ENCODE peak calls at places on chromosomes 7 and 10, in seven cellular contexts. R is stimulated activated CD4-positive, alpha-beta T cell treated with anti-CD3 and anti-CD28 coated beads, Interleukin-4, amount 100 ng/mL, for 1 hour; T is astrocyte of the spinal cord; I is activated naive CD4-positive, alpha-beta T cell treated with anti-CD3 and anti-CD28 coated beads, Interleukin-2, amount 10 ng/mL, durations not matched to agents 7 days and 5 days; K is tibial nerve; U is fibroblast of the conjunctiva; M is NCI-H1417. N is an unnamed sample.

GRCh38 chr10:76899490-76899889 is 738.1 kb downstream of the KCNMA1 start:
- DNase-seq in R (no peak), T (no peak), I (no peak), K (no peak), U (peak), M (no peak), N (no peak)

GRCh38 chr10:77616766-77617165 is 20.8 kb downstream of the KCNMA1 start:
- DNase-seq in R (no peak), T (no peak), I (no peak), K (no peak), U (no peak), M (no peak), N (no peak)

GRCh38 chr7:19560111-19560883 is 148.5 kb downstream of the POLR1F start:
- DNase-seq in R (no peak), T (peak), I (no peak), K (no peak), U (peak), M (no peak), N (no peak)

GRCh38 chr7:65371468-65371867 is 2.2 kb upstream of the ZNF92 start:
- DNase-seq in R (no peak), T (no peak), I (no peak), K (no peak), U (peak), M (no peak), N (no peak)

GRCh38 chr10:52283174-52283573 is 30.9 kb upstream of the DKK1 start:
- DNase-seq in R (no peak), T (no peak), I (no peak), K (no peak), U (no peak), M (no peak), N (no peak)

GRCh38 chr10:101558206-101558605 is 29.9 kb downstream of the POLL start:
- DNase-seq in R (no peak), T (no peak), I (peak), K (no peak), U (no peak), M (no peak), N (no peak)

GRCh38 chr7:157466473-157467261 is 129.9 kb downstream of the DNAJB6 start:
- DNase-seq in R (no peak), T (no peak), I (no peak), K (no peak), U (no peak), M (no peak), N (no peak)

GRCh38 chr10:91587710-91588638 is 44.9 kb downstream of the PPP1R3C start:
- DNase-seq in R (no peak), T (peak), I (no peak), K (no peak), U (peak), M (no peak), N (no peak)

GRCh38 chr7:157425137-157425731 is 88.4 kb downstream of the DNAJB6 start:
- DNase-seq in R (no peak), T (no peak), I (no peak), K (no peak), U (no peak), M (no peak), N (no peak)

GRCh38 chr7:42342381-42342780 is 105.4 kb upstream of the GLI3 start:
- DNase-seq in R (no peak), T (no peak), I (no peak), K (no peak), U (no peak), M (no peak), N (no peak)

GRCh38 chr7:130394421-130395188 is 14.3 kb downstream of the CPA1 start:
- DNase-seq in R (no peak), T (no peak), I (peak), K (no peak), U (no peak), M (no peak), N (no peak)

GRCh38 chr10:5234106-5234877 is 37.7 kb downstream of the AKR1C4 start:
- DNase-seq in R (no peak), T (no peak), I (no peak), K (no peak), U (peak), M (no peak), N (no peak)

GRCh38 chr7:72254455-72254854 is 157.7 kb downstream of the CALN1 start:
- DNase-seq in R (no peak), T (no peak), I (no peak), K (no peak), U (no peak), M (no peak), N (no peak)

GRCh38 chr7:44080118-44080517 is 2.2 kb downstream of the POLM start:
- DNase-seq in R (no peak), T (no peak), I (no peak), K (no peak), U (no peak), M (no peak), N (no peak)

GRCh38 chr10:68474021-68474420 is 2.2 kb upstream of the DNA2 start:
- DNase-seq in R (no peak), T (no peak), I (no peak), K (no peak), U (no peak), M (no peak), N (no peak)

N was measured in CD4-positive, CD25-positive, alpha-beta regulatory T cell.